ENCODE peak calls at places on chromosomes 16 and 17, in six cellular contexts. One of them, this sample, is unnamed.

GRCh38 chr17:12296120-12296727 is 275.5 kb downstream of the MAP2K4 start:
- DNase-seq in pancreas: no peak
- DNase-seq in esophagus muscularis mucosa: no peak
- DNase-seq in WERI-Rb-1: no peak
- DNase-seq in thoracic aorta: no peak
- DNase-seq in mesendoderm: peak; percentile 42
- DNase-seq in this sample: no peak

GRCh38 chr17:82000803-82001649 is 21.7 kb downstream of the CENPX start:
- DNase-seq in pancreas: no peak
- DNase-seq in esophagus muscularis mucosa: no peak
- DNase-seq in WERI-Rb-1: peak; percentile 81
- DNase-seq in thoracic aorta: no peak
- DNase-seq in mesendoderm: no peak
- DNase-seq in this sample: no peak

GRCh38 chr17:3827124-3827773 is 18.8 kb downstream of the NCBP3 start:
- DNase-seq in pancreas: no peak
- DNase-seq in esophagus muscularis mucosa: no peak
- DNase-seq in WERI-Rb-1: peak; percentile 78
- DNase-seq in thoracic aorta: no peak
- DNase-seq in mesendoderm: peak; percentile 80
- DNase-seq in this sample: peak; percentile 52

GRCh38 chr16:85137323-85138072 is 25.2 kb upstream of the CIBAR2 start:
- DNase-seq in pancreas: peak; percentile 90
- DNase-seq in esophagus muscularis mucosa: peak; percentile 97
- DNase-seq in WERI-Rb-1: no peak
- DNase-seq in thoracic aorta: peak; percentile 67
- DNase-seq in mesendoderm: no peak
- DNase-seq in this sample: peak; percentile 82

GRCh38 chr16:69443809-69444611 is 19.6 kb downstream of the CYB5B start:
- DNase-seq in pancreas: no peak
- DNase-seq in esophagus muscularis mucosa: no peak
- DNase-seq in WERI-Rb-1: no peak
- DNase-seq in thoracic aorta: no peak
- DNase-seq in mesendoderm: no peak
- DNase-seq in this sample: no peak

GRCh38 chr16:10760863-10761262 is 17.2 kb downstream of the NUBP1 start:
- DNase-seq in pancreas: no peak
- DNase-seq in esophagus muscularis mucosa: no peak
- DNase-seq in WERI-Rb-1: no peak
- DNase-seq in thoracic aorta: no peak
- DNase-seq in mesendoderm: no peak
- DNase-seq in this sample: no peak

GRCh38 chr17:40433551-40434384 is 9.5 kb upstream of the IGFBP4 start:
- DNase-seq in pancreas: no peak
- DNase-seq in esophagus muscularis mucosa: no peak
- DNase-seq in WERI-Rb-1: peak; percentile 65
- DNase-seq in thoracic aorta: no peak
- DNase-seq in mesendoderm: peak; percentile 74
- DNase-seq in this sample: no peak

GRCh38 chr17:77266891-77267341 is 126.1 kb downstream of the SEC14L1 start:
- DNase-seq in pancreas: no peak
- DNase-seq in esophagus muscularis mucosa: no peak
- DNase-seq in WERI-Rb-1: no peak
- DNase-seq in thoracic aorta: no peak
- DNase-seq in mesendoderm: peak; percentile 76
- DNase-seq in this sample: no peak

GRCh38 chr16:87598431-87598830 is 3.9 kb upstream of the JPH3 start:
- DNase-seq in pancreas: no peak
- DNase-seq in esophagus muscularis mucosa: no peak
- DNase-seq in WERI-Rb-1: no peak
- DNase-seq in thoracic aorta: no peak
- DNase-seq in mesendoderm: no peak
- DNase-seq in this sample: no peak

GRCh38 chr17:69590690-69591089 is 176.2 kb downstream of the MAP2K6 start:
- DNase-seq in pancreas: no peak
- DNase-seq in esophagus muscularis mucosa: no peak
- DNase-seq in WERI-Rb-1: no peak
- DNase-seq in thoracic aorta: no peak
- DNase-seq in mesendoderm: no peak
- DNase-seq in this sample: no peak

GRCh38 chr17:59696682-59697277 is 10.4 kb downstream of the PTRH2 start:
- DNase-seq in pancreas: no peak
- DNase-seq in esophagus muscularis mucosa: no peak
- DNase-seq in WERI-Rb-1: no peak
- DNase-seq in thoracic aorta: no peak
- DNase-seq in mesendoderm: no peak
- DNase-seq in this sample: no peak

GRCh38 chr17:59694344-59694743 is 12.9 kb downstream of the PTRH2 start:
- DNase-seq in pancreas: no peak
- DNase-seq in esophagus muscularis mucosa: no peak
- DNase-seq in WERI-Rb-1: no peak
- DNase-seq in thoracic aorta: no peak
- DNase-seq in mesendoderm: no peak
- DNase-seq in this sample: no peak

GRCh38 chr17:59698143-59698542 is 9.1 kb downstream of the PTRH2 start:
- DNase-seq in pancreas: no peak
- DNase-seq in esophagus muscularis mucosa: no peak
- DNase-seq in WERI-Rb-1: no peak
- DNase-seq in thoracic aorta: no peak
- DNase-seq in mesendoderm: no peak
- DNase-seq in this sample: no peak

GRCh38 chr17:59695943-59696681 is 11.1 kb downstream of the PTRH2 start:
- DNase-seq in pancreas: no peak
- DNase-seq in esophagus muscularis mucosa: no peak
- DNase-seq in WERI-Rb-1: no peak
- DNase-seq in thoracic aorta: no peak
- DNase-seq in mesendoderm: peak; percentile 30
- DNase-seq in this sample: no peak

GRCh38 chr17:59693582-59693981 is 13.6 kb downstream of the PTRH2 start:
- DNase-seq in pancreas: no peak
- DNase-seq in esophagus muscularis mucosa: no peak
- DNase-seq in WERI-Rb-1: no peak
- DNase-seq in thoracic aorta: no peak
- DNase-seq in mesendoderm: no peak
- DNase-seq in this sample: no peak
- H3K27me3 ChIP-seq in pancreas: no peaks in the 10 kb centered on the region
- H3K27me3 ChIP-seq in esophagus muscularis mucosa: no peaks in the 10 kb centered on the region
- H3K27me3 ChIP-seq in WERI-Rb-1: no peaks in the 10 kb centered on the region
- H3K27me3 ChIP-seq in thoracic aorta: no peaks in the 10 kb centered on the region
- H3K27me3 ChIP-seq in mesendoderm: no peaks in the 10 kb centered on the region
- H3K27me3 ChIP-seq in this sample: no peaks in the 10 kb centered on the region

DNA sequence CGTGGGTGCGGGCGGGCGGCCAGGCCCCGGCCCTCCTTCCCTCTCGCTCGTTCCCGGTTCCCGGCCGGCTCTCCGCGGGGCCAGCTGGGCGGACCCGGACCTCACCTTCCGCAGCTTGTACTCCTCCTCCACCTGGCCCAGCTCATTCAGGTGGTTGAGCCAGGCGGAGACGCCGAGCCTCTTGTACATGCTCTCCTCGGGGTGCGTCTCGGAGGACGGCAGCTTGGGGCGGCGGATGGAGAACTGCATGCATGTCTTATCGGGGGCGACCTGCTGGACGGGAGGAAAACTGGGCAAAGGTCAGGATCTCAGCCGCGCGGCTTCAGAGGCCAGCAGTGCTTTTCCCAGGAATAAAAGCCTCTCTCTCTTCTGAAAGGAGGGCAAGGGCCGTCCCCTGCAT is 85.4 kb downstream of the TBC1D16 start:
- DNase-seq in pancreas: peak; percentile 68
- DNase-seq in esophagus muscularis mucosa: no peak
- DNase-seq in WERI-Rb-1: peak; percentile 8
- DNase-seq in thoracic aorta: no peak
- DNase-seq in mesendoderm: no peak
- DNase-seq in this sample: no peak
- H3K27me3 ChIP-seq in pancreas: no peaks in the 10 kb centered on the region
- H3K27me3 ChIP-seq in esophagus muscularis mucosa: no peaks in the 10 kb centered on the region
- H3K27me3 ChIP-seq in WERI-Rb-1: no peaks in the 10 kb centered on the region
- H3K27me3 ChIP-seq in thoracic aorta: no peaks in the 10 kb centered on the region
- H3K27me3 ChIP-seq in mesendoderm: no peaks in the 10 kb centered on the region
- H3K27me3 ChIP-seq in this sample: no peaks in the 10 kb centered on the region

GRCh38 chr16:2194166-2194834 is 2.1 kb downstream of the CASKIN1 start:
- DNase-seq in pancreas: no peak
- DNase-seq in esophagus muscularis mucosa: no peak
- DNase-seq in WERI-Rb-1: peak; percentile 57
- DNase-seq in thoracic aorta: no peak
- DNase-seq in mesendoderm: peak; percentile 40
- DNase-seq in this sample: peak; percentile 71
- H3K27me3 ChIP-seq in pancreas: no peaks in the 10 kb centered on the region
- H3K27me3 ChIP-seq in esophagus muscularis mucosa: peaks cover 8% of the 10 kb centered on the region
- H3K27me3 ChIP-seq in WERI-Rb-1: no peaks in the 10 kb centered on the region
- H3K27me3 ChIP-seq in thoracic aorta: peaks cover 8% of the 10 kb centered on the region
- H3K27me3 ChIP-seq in mesendoderm: peaks cover 9% of the 10 kb centered on the region
- H3K27me3 ChIP-seq in this sample: peaks cover 35% of the 10 kb centered on the region

GRCh38 chr17:34859652-34860051 is 101.6 kb downstream of the CCT6B start:
- DNase-seq in pancreas: no peak
- DNase-seq in esophagus muscularis mucosa: no peak
- DNase-seq in WERI-Rb-1: no peak
- DNase-seq in thoracic aorta: no peak
- DNase-seq in mesendoderm: no peak
- DNase-seq in this sample: no peak
- H3K27me3 ChIP-seq in pancreas: no peaks in the 10 kb centered on the region
- H3K27me3 ChIP-seq in esophagus muscularis mucosa: no peaks in the 10 kb centered on the region
- H3K27me3 ChIP-seq in WERI-Rb-1: no peaks in the 10 kb centered on the region
- H3K27me3 ChIP-seq in thoracic aorta: no peaks in the 10 kb centered on the region
- H3K27me3 ChIP-seq in mesendoderm: no peaks in the 10 kb centered on the region
- H3K27me3 ChIP-seq in this sample: peaks cover 78% of the 10 kb centered on the region

GRCh38 chr17:9002236-9002609 is 19.1 kb upstream of the NTN1 start:
- DNase-seq in pancreas: no peak
- DNase-seq in esophagus muscularis mucosa: no peak
- DNase-seq in WERI-Rb-1: no peak
- DNase-seq in thoracic aorta: no peak
- DNase-seq in mesendoderm: peak; percentile 57
- DNase-seq in this sample: no peak

GRCh38 chr17:9004132-9004960 is 17.0 kb upstream of the NTN1 start:
- DNase-seq in pancreas: no peak
- DNase-seq in esophagus muscularis mucosa: no peak
- DNase-seq in WERI-Rb-1: peak; percentile 65
- DNase-seq in thoracic aorta: no peak
- DNase-seq in mesendoderm: no peak
- DNase-seq in this sample: no peak

GRCh38 chr17:9003355-9004131 is 17.8 kb upstream of the NTN1 start:
- DNase-seq in pancreas: peak; percentile 70
- DNase-seq in esophagus muscularis mucosa: no peak
- DNase-seq in WERI-Rb-1: peak; percentile 41
- DNase-seq in thoracic aorta: no peak
- DNase-seq in mesendoderm: peak; percentile 56
- DNase-seq in this sample: no peak

GRCh38 chr17:9002610-9003354 is 18.5 kb upstream of the NTN1 start:
- DNase-seq in pancreas: peak; percentile 75
- DNase-seq in esophagus muscularis mucosa: no peak
- DNase-seq in WERI-Rb-1: peak; percentile 68
- DNase-seq in thoracic aorta: no peak
- DNase-seq in mesendoderm: peak; percentile 52
- DNase-seq in this sample: no peak

DNA sequence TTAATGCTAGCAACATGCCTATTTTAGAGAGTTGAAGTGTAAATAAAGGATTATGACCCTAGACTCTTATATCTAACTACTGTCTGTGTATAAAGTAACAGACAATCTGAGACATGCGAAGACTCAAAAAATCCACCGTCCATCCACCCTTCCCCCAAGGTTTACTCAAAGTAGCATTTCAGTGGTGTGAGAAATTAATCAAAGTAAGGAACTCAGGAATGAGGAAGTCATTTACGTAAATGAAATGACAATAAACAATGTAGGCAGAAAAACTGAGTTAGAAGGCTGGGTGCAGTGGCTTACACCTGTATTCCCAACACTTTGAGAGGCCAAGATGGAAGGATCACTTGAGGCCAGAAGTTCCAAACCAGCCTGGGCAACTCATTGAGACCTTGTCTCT is 19.8 kb upstream of the NTN1 start:
- DNase-seq in pancreas: no peak
- DNase-seq in esophagus muscularis mucosa: no peak
- DNase-seq in WERI-Rb-1: no peak
- DNase-seq in thoracic aorta: no peak
- DNase-seq in mesendoderm: no peak
- DNase-seq in this sample: no peak
- H3K27me3 ChIP-seq in pancreas: peaks cover 5% of the 10 kb centered on the region
- H3K27me3 ChIP-seq in esophagus muscularis mucosa: peaks cover 3% of the 10 kb centered on the region
- H3K27me3 ChIP-seq in WERI-Rb-1: peaks cover 28% of the 10 kb centered on the region
- H3K27me3 ChIP-seq in thoracic aorta: no peaks in the 10 kb centered on the region
- H3K27me3 ChIP-seq in mesendoderm: peaks cover 36% of the 10 kb centered on the region
- H3K27me3 ChIP-seq in this sample: no peaks in the 10 kb centered on the region

GRCh38 chr17:42180411-42180921 is 476 bp downstream of the KCNH4 start:
- DNase-seq in pancreas: no peak
- DNase-seq in esophagus muscularis mucosa: no peak
- DNase-seq in WERI-Rb-1: no peak
- DNase-seq in thoracic aorta: no peak
- DNase-seq in mesendoderm: no peak
- DNase-seq in this sample: no peak

GRCh38 chr17:42181851-42182207 is 887 bp upstream of the KCNH4 start:
- DNase-seq in pancreas: no peak
- DNase-seq in esophagus muscularis mucosa: no peak
- DNase-seq in WERI-Rb-1: no peak
- DNase-seq in thoracic aorta: no peak
- DNase-seq in mesendoderm: no peak
- DNase-seq in this sample: no peak

GRCh38 chr17:42179335-42179734 is 1.6 kb downstream of the KCNH4 start:
- DNase-seq in pancreas: no peak
- DNase-seq in esophagus muscularis mucosa: no peak
- DNase-seq in WERI-Rb-1: no peak
- DNase-seq in thoracic aorta: no peak
- DNase-seq in mesendoderm: no peak
- DNase-seq in this sample: no peak

GRCh38 chr17:42179911-42180410 is 981 bp downstream of the KCNH4 start:
- DNase-seq in pancreas: no peak
- DNase-seq in esophagus muscularis mucosa: no peak
- DNase-seq in WERI-Rb-1: no peak
- DNase-seq in thoracic aorta: no peak
- DNase-seq in mesendoderm: peak; percentile 78
- DNase-seq in this sample: no peak

DNA sequence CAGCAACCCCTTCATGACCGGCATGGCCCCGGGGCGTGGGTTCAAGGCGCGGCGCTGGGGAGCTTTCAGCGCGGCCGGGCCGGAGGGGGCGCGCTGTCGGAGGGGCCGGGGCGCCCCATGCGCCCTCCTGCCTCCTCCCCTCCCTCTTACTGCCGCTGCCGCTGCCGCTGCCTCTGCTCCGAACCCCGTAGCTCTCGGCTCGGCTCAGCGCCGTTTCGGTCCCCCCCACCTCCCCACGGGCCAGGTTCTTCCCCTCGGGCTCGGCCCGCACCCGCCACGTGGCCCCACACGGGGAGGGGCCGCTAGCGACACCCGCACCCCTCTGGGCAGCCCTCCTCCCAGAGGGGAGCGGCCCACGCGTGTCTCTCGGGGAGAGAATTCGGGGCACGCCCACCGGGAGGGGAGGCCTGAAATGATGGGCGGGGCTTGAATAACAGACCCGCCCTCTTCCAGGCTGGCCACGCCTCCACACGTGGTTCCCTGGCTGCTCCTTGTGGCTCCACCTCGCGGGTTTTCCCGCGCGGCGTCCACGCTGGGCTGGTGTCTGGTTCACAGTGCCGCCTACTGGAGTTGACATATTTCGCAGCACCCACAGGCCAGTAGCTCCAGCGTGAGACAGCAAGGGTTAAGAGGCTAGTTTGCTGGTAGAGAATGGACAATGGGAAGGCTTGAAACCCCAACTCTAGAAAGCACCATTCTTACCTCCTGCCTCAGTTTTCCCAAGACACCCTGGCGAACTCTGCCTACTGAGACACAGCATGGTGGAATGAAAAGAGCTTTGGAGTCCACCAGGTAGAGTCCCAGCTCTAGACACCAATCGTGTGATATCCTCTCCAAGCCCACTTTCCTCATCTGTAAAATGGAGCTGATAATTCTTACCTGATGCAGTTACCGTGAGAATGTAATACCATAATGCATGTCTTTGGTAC is at the start of gene KCNH4:
- DNase-seq in pancreas: peak; percentile 84
- DNase-seq in esophagus muscularis mucosa: no peak
- DNase-seq in WERI-Rb-1: peak; percentile 95
- DNase-seq in thoracic aorta: peak; percentile 33
- DNase-seq in mesendoderm: peak; percentile 73
- DNase-seq in this sample: no peak
- H3K27me3 ChIP-seq in pancreas: no peaks in the 10 kb centered on the region
- H3K27me3 ChIP-seq in esophagus muscularis mucosa: no peaks in the 10 kb centered on the region
- H3K27me3 ChIP-seq in WERI-Rb-1: no peaks in the 10 kb centered on the region
- H3K27me3 ChIP-seq in thoracic aorta: peaks cover 12% of the 10 kb centered on the region
- H3K27me3 ChIP-seq in mesendoderm: peaks cover 6% of the 10 kb centered on the region
- H3K27me3 ChIP-seq in this sample: peaks cover 22% of the 10 kb centered on the region